ENCODE peak calls at places on chromosome 16, in six cellular contexts. F is GM10248, U is nephron progenitor cell, S is thyroid gland, Y is GM12865, E is H9. J is an unnamed sample.
A peak's percentile ranks its signal among the peaks of the same experiment; 100 is the strongest.

GRCh38 chr16:88763502-88764053 is 21.4 kb downstream of the PIEZO1 start:
- DNase-seq in F (no peak), U (peak; percentile 71), S (peak; percentile 75), Y (no peak), E (peak; percentile 89), J (no peak)

GRCh38 chr16:85258616-85259015 is 146.3 kb upstream of the CIBAR2 start:
- DNase-seq in F (no peak), U (peak; percentile 36), S (no peak), Y (no peak), E (no peak), J (no peak)

GRCh38 chr16:81720973-81721907 is 57.9 kb upstream of the PLCG2 start:
- DNase-seq in F (no peak), U (no peak), S (no peak), Y (no peak), E (no peak), J (no peak)

GRCh38 chr16:76222087-76222486 is 55.1 kb upstream of the CNTNAP4 start:
- DNase-seq in F (no peak), U (no peak), S (no peak), Y (no peak), E (no peak), J (no peak)

GRCh38 chr16:64434526-64435069 is 687.3 kb downstream of the CDH11 start:
- DNase-seq in F (no peak), U (no peak), S (no peak), Y (no peak), E (no peak), J (no peak)

GRCh38 chr16:4537376-4538066 is 1.1 kb downstream of the CDIP1 start:
- DNase-seq in F (no peak), U (peak; percentile 52), S (peak; percentile 28), Y (no peak), E (peak; percentile 61), J (no peak)

GRCh38 chr16:89193021-89193575 is 7.2 kb downstream of the SLC22A31 start:
- DNase-seq in F (peak; percentile 75), U (peak; percentile 77), S (no peak), Y (no peak), E (peak; percentile 96), J (peak; percentile 85)

GRCh38 chr16:70703041-70703834 is 17.4 kb upstream of the MTSS2 start:
- DNase-seq in F (no peak), U (peak; percentile 43), S (peak; percentile 78), Y (no peak), E (peak; percentile 68), J (no peak)

GRCh38 chr16:66979011-66979717 is 9.2 kb upstream of the CES4A start:
- DNase-seq in F (no peak), U (no peak), S (no peak), Y (no peak), E (no peak), J (no peak)

GRCh38 chr16:65180986-65181710 is 59.3 kb upstream of the CDH11 start:
- DNase-seq in F (no peak), U (no peak), S (no peak), Y (no peak), E (no peak), J (no peak)

GRCh38 chr16:31052131-31052530 is 18.8 kb downstream of the STX4 start:
- DNase-seq in F (no peak), U (no peak), S (no peak), Y (no peak), E (no peak), J (peak; percentile 33)

GRCh38 chr16:66651474-66651765 is 45.1 kb downstream of the CMTM4 start:
- DNase-seq in F (no peak), U (no peak), S (no peak), Y (no peak), E (no peak), J (no peak)

GRCh38 chr16:27748868-27749546 is 199.1 kb downstream of the KATNIP start:
- DNase-seq in F (peak; percentile 66), U (no peak), S (peak; percentile 87), Y (peak; percentile 45), E (peak; percentile 75), J (peak; percentile 48)

GRCh38 chr16:2783581-2784375 is 3.6 kb downstream of the PRSS33 start:
- DNase-seq in F (no peak), U (no peak), S (no peak), Y (no peak), E (no peak), J (no peak)

GRCh38 chr16:67456383-67457140 is 24.4 kb downstream of the ATP6V0D1 start:
- DNase-seq in F (peak; percentile 26), U (no peak), S (peak; percentile 79), Y (no peak), E (no peak), J (no peak)

GRCh38 chr16:57644383-57645014 is 16.1 kb downstream of the ADGRG1 start:
- DNase-seq in F (no peak), U (no peak), S (no peak), Y (no peak), E (no peak), J (no peak)

GRCh38 chr16:72794986-72795385 is 252.9 kb downstream of the ZFHX3 start:
- DNase-seq in F (no peak), U (no peak), S (no peak), Y (no peak), E (no peak), J (no peak)

GRCh38 chr16:10992797-10993196 is 48.4 kb downstream of the CLEC16A start:
- DNase-seq in F (no peak), U (no peak), S (no peak), Y (no peak), E (peak; percentile 50), J (peak; percentile 62)

GRCh38 chr16:62022688-62023087 is 13.6 kb downstream of the CDH8 start:
- DNase-seq in F (no peak), U (no peak), S (no peak), Y (no peak), E (no peak), J (no peak)

GRCh38 chr16:68910051-68910450 is 66.7 kb downstream of the TANGO6 start:
- DNase-seq in F (no peak), U (no peak), S (no peak), Y (no peak), E (no peak), J (no peak)

GRCh38 chr16:85569615-85570212 is 43.4 kb upstream of the GSE1 start:
- DNase-seq in F (peak; percentile 90), U (no peak), S (peak; percentile 76), Y (peak; percentile 93), E (peak; percentile 80), J (peak; percentile 86)

GRCh38 chr16:84115919-84116719 is 623 bp downstream of the MBTPS1 start:
- DNase-seq in F (no peak), U (no peak), S (peak; percentile 58), Y (peak; percentile 74), E (no peak), J (peak; percentile 73)

GRCh38 chr16:83393196-83393981 is 414.4 kb upstream of the HSBP1 start:
- DNase-seq in F (no peak), U (no peak), S (no peak), Y (no peak), E (no peak), J (no peak)

GRCh38 chr16:46908540-46909372 is 24.6 kb downstream of the GPT2 start:
- DNase-seq in F (peak; percentile 66), U (peak; percentile 85), S (peak; percentile 61), Y (peak; percentile 73), E (peak; percentile 72), J (peak; percentile 68)

GRCh38 chr16:16797239-16797638 is 418.3 kb downstream of the NPIPA7 start:
- DNase-seq in F (no peak), U (peak; percentile 54), S (no peak), Y (peak; percentile 1), E (no peak), J (peak; percentile 11)

GRCh38 chr16:66223176-66223780 is 143.2 kb upstream of the CDH5 start:
- DNase-seq in F (no peak), U (no peak), S (no peak), Y (no peak), E (no peak), J (no peak)

GRCh38 chr16:50505714-50506542 is 42.3 kb upstream of the NKD1 start:
- DNase-seq in F (no peak), U (peak; percentile 51), S (no peak), Y (no peak), E (peak; percentile 38), J (no peak)

GRCh38 chr16:79887541-79888540 is 287.3 kb upstream of the MAF start:
- DNase-seq in F (no peak), U (no peak), S (no peak), Y (no peak), E (no peak), J (no peak)

GRCh38 chr16:88844412-88845118 is 12.2 kb downstream of the GALNS start:
- DNase-seq in F (no peak), U (no peak), S (peak; percentile 17), Y (no peak), E (peak; percentile 53), J (no peak)

GRCh38 chr16:2818278-2818876 is 1.3 kb downstream of the PRSS21 start:
- DNase-seq in F (no peak), U (no peak), S (no peak), Y (no peak), E (no peak), J (no peak)

GRCh38 chr16:12618515-12618914 is 185.2 kb downstream of the CPPED1 start:
- DNase-seq in F (no peak), U (no peak), S (peak; percentile 84), Y (peak; percentile 19), E (no peak), J (no peak)

GRCh38 chr16:80231888-80232287 is 308.9 kb upstream of the DYNLRB2 start:
- DNase-seq in F (peak; percentile 18), U (no peak), S (no peak), Y (peak; percentile 72), E (no peak), J (peak; percentile 33)

GRCh38 chr16:73546351-73546845 is 498.5 kb upstream of the ZFHX3 start:
- DNase-seq in F (no peak), U (peak; percentile 23), S (no peak), Y (no peak), E (no peak), J (no peak)

GRCh38 chr16:78227855-78228254 is 128.4 kb downstream of the WWOX start:
- DNase-seq in F (no peak), U (peak; percentile 31), S (no peak), Y (no peak), E (peak; percentile 42), J (no peak)
- TF ChIP-seq CTCF in F (no peak), U (peak; percentile 42), S (peak; percentile 14), Y (no peak), E (peak; percentile 59), J (no peak)

GRCh38 chr16:60642956-60643355 is 1393.3 kb downstream of the CDH8 start:
- DNase-seq in F (no peak), U (no peak), S (no peak), Y (no peak), E (no peak), J (no peak)
- TF ChIP-seq CTCF in F (no peak), U (no peak), S (no peak), Y (no peak), E (no peak), J (no peak)

GRCh38 chr16:58678716-58679115 is 5.9 kb downstream of the SLC38A7 start:
- DNase-seq in F (no peak), U (no peak), S (peak; percentile 78), Y (peak; percentile 17), E (no peak), J (peak; percentile 24)
- TF ChIP-seq CTCF in F (no peak), U (no peak), S (no peak), Y (peak; percentile 15), E (no peak), J (no peak)

DNA sequence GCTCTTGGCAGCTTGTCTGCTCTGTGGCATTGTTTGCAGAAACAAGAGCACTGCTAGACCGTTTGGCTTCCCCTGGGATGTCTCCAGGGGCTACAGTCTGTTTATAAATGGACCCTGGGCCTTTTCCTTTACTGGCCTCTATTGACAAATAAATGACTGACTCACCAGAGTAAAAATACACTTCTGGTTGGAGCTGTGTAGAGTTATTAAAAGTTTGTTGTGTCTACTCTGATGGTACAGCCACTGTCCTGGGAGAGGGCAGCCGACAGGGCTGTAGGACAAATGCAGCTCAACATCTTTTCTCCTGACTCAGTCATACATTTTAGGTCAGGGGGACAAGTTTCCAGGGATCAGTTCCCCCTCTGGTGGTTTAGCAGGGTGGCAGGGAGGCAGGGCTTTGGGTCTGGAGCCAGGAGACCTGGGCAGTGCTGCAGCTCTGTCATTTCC is 30.0 kb downstream of the FOXL1 start:
- DNase-seq in F (no peak), U (no peak), S (no peak), Y (no peak), E (no peak), J (no peak)
- TF ChIP-seq CTCF in F (no peak), U (no peak), S (no peak), Y (no peak), E (peak; percentile 20), J (no peak)